ENCODE peak calls at places on chromosomes 2 and 18, in nine cellular contexts. P is adrenal gland; J is CD8-positive, alpha-beta T cell; N is GM23338; Y is PC-9; F is AG04450; A is thyroid gland; R is brain microvascular endothelial cell; W is right lobe of liver. X is an unnamed sample.

GRCh38 chr2:2028041-2028440 is 283.7 kb upstream of the PXDN start:
- DNase-seq in P (no peak), J (no peak), N (no peak), Y (no peak), F (no peak), A (no peak), R (no peak), W (no peak), X (no peak)

GRCh38 chr2:207115715-207116364 is 49.9 kb downstream of the KLF7 start:
- DNase-seq in P (no peak), J (no peak), N (peak; percentile 51), Y (no peak), F (no peak), A (no peak), R (no peak), W (no peak), X (no peak)

GRCh38 chr2:237870754-237871651 is 11.6 kb downstream of the RAMP1 start:
- DNase-seq in P (no peak), J (no peak), N (no peak), Y (no peak), F (no peak), A (no peak), R (no peak), W (no peak), X (no peak)

GRCh38 chr2:121349721-121350401 is 64.9 kb upstream of the TFCP2L1 start:
- DNase-seq in P (no peak), J (no peak), N (no peak), Y (no peak), F (no peak), A (no peak), R (no peak), W (no peak), X (no peak)

GRCh38 chr2:204005940-204006721 is 69.6 kb downstream of the ICOS start:
- DNase-seq in P (no peak), J (no peak), N (no peak), Y (no peak), F (no peak), A (no peak), R (no peak), W (no peak), X (no peak)

GRCh38 chr2:230678451-230678850 is 34.2 kb upstream of the CAB39 start:
- DNase-seq in P (no peak), J (no peak), N (no peak), Y (no peak), F (no peak), A (no peak), R (no peak), W (no peak), X (no peak)

GRCh38 chr18:61992285-61992684 is 99.5 kb upstream of the RNF152 start:
- DNase-seq in P (no peak), J (no peak), N (no peak), Y (peak; percentile 42), F (no peak), A (no peak), R (peak; percentile 66), W (no peak), X (no peak)

GRCh38 chr2:14385043-14385442 is 247.5 kb upstream of the LRATD1 start:
- DNase-seq in P (no peak), J (no peak), N (no peak), Y (no peak), F (no peak), A (no peak), R (no peak), W (no peak), X (no peak)

GRCh38 chr2:223580951-223581350 is 21.2 kb downstream of the SCG2 start:
- DNase-seq in P (no peak), J (no peak), N (no peak), Y (no peak), F (no peak), A (peak; percentile 6), R (peak; percentile 88), W (no peak), X (no peak)

DNA sequence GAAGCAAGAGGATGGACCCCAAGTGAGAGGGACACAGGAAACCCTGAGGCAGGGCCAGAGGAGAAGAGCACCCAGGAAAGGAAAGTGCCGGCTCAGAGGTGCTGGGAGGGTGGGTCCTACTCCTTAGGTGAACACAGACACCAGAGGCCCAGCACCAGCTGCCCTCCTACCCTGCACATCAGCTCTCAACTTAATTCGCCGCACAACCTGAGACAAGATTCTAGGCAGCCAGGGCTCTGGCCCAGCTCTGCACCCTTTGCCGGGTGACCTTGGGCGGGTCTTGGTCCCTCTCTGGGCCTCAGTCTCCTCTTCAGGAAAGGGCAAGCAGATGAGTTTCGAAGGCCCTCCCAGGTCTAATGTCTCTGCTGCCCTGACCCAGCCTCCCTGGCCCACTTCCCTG is 28.1 kb downstream of the ZFP36L2 start:
- DNase-seq in P (no peak), J (no peak), N (no peak), Y (no peak), F (no peak), A (no peak), R (no peak), W (no peak), X (no peak)
- H3K27ac ChIP-seq in P (no peak overlapping the region), J (no peak overlapping the region), N (no peak overlapping the region), Y (no peak overlapping the region), F (no peak overlapping the region), A (no peak overlapping the region), R (no peak overlapping the region), W (no peak overlapping the region), X (no peak overlapping the region)

DNA sequence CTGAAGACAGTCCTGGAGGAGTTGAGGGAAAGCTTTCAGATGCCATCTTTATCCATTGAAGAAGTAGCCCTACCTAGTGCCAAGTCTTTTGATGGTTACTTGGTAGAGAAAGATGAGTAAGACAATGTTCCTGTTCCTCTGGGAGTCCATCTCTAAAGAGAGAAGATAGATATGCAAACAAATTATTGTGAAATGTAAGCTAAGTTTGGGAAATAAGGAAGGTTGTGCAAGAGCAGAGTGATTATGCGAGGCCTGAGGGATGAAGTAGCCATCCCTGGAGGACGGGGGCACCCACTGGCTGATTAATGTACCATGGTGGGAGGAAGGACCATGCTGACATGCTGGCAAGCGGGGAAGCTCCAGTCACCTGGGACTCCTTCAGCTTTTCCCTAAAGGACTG is 994 bp upstream of the DTNA start:
- DNase-seq in P (no peak), J (no peak), N (no peak), Y (no peak), F (peak; percentile 64), A (no peak), R (peak; percentile 47), W (no peak), X (no peak)
- TF ChIP-seq CTCF in P (no peak), J (no peak), N (no peak), Y (no peak), F (no peak), A (no peak), R (no peak), W (no peak), X (no peak)

GRCh38 chr2:24269270-24269669 is 91.1 kb downstream of the ITSN2 start:
- DNase-seq in P (no peak), J (no peak), N (no peak), Y (peak; percentile 46), F (no peak), A (no peak), R (peak; percentile 29), W (no peak), X (no peak)
- H3K27ac ChIP-seq in P (no peak overlapping the region), J (no peak overlapping the region), N (no peak overlapping the region), Y (peak overlapping the region; percentile 35), F (no peak overlapping the region), A (no peak overlapping the region), R (peak overlapping the region; percentile 40), W (no peak overlapping the region), X (no peak overlapping the region)

DNA sequence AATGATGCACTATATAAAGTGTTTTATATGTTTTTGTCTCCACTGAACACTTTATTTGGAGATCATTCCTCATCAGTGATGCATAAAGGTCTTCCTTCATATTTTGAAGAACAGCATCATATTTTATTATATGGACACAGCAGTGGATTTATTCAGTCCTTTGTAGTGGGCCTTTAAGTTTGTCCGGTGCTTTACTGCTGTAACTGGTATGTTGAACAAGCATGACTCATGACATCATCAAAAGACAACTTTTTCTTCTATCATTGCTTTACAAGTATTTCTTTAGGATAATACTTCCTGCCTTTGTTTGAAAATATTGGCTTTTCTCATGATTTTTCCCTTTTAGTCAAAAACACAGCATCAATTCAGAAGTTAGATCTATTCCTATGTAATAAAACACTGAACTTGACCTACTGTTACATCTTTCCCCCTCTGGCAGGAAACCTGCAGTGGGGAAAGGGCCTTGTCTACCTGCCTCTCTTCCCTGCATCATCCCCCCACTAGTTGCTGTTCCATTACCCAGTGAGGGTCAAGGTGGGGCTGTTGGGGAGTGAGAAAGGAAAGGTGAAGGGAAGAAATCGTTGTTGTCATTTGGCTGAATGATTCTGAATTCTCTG is 241.2 kb downstream of the CYP26B1 start:
- DNase-seq in P (no peak), J (no peak), N (no peak), Y (no peak), F (no peak), A (no peak), R (no peak), W (no peak), X (no peak)
- TF ChIP-seq CTCF in P (no peak), J (no peak), N (no peak), Y (no peak), F (no peak), A (no peak), R (no peak), W (no peak), X (no peak)

DNA sequence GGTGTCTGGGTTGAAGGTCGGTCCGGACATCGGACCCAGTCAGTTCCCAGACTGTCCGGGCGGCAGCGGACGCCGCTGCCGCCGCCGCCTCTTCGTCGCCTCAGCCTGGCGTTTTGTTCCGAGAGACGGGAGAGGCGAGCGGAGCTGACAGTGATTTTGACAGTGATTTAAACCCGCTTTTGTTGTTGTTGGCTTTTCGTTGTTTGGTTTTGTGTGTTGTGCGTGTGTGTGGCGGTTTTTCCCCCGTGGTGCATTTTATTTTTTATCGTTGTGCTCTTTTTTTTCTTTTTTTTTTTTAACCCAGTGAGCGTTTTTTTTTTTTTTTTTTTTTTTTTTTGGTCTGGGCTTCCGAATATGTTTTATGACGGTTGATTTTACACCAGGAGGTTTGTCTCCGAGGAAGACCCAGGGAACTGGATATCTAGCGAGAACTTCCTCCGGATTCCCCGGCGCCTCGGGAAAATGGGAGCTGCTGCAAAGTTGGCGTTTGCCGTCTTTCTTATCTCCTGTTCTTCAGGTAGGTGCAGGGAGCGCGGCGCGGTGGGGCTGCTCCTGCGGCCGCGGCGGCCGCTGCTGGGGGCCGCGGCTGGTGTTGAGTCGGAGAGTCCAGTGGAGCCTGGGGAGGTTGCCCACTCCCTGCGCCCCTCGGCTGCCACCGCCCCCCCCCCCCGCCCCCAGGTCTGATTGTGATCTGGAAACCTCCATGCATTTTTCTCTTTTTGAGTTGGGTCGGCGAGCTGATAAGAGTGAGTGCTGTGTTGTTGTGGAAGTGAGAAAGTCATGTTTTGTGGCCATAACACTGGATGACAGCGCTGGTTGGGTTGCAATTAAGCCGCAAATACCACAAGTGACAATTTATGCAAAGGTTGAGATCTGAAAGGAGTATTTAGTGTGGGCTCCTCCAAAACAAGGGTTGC is at the start of gene ACVR2A:
- DNase-seq in P (peak; percentile 44), J (peak; percentile 29), N (peak; percentile 56), Y (peak; percentile 35), F (no peak), A (peak; percentile 48), R (peak; percentile 13), W (peak; percentile 60), X (no peak)
- H3K27ac ChIP-seq in P (peak within 1 kb of the TSS; percentile 96), J (peak within 1 kb of the TSS; percentile 54), N (peak within 1 kb of the TSS; percentile 98), Y (peak within 1 kb of the TSS; percentile 89), F (peak within 1 kb of the TSS; percentile 96), A (peak within 1 kb of the TSS; percentile 95), R (peak within 1 kb of the TSS; percentile 81), W (peak within 1 kb of the TSS; percentile 97), X (peak within 1 kb of the TSS; percentile 97)